ENCODE peak calls at places on chromosomes 1 and 21, in six cellular contexts. R, M, G, H, E and I are unnamed samples.

GRCh38 chr1:100710881-100711660 is 8.5 kb upstream of the VCAM1 start:
- DNase-seq in R (no peak), M (no peak), G (no peak), H (no peak), E (no peak), I (no peak)

GRCh38 chr1:146034976-146035469 is 13.5 kb upstream of the HJV start:
- DNase-seq in R (no peak), M (peak), G (peak), H (no peak), E (peak), I (no peak)

GRCh38 chr1:11961230-11961629 is 19.0 kb upstream of the MFN2 start:
- DNase-seq in R (no peak), M (no peak), G (no peak), H (no peak), E (no peak), I (no peak)

GRCh38 chr21:45545691-45546531 is 3.7 kb upstream of the SLC19A1 start:
- DNase-seq in R (no peak), M (no peak), G (no peak), H (peak), E (no peak), I (no peak)

GRCh38 chr1:173330149-173330951 is 123.2 kb upstream of the TNFSF4 start:
- DNase-seq in R (no peak), M (no peak), G (peak), H (no peak), E (peak), I (no peak)

GRCh38 chr1:31671556-31672201 is 27.0 kb upstream of the PEF1 start:
- DNase-seq in R (no peak), M (no peak), G (no peak), H (no peak), E (no peak), I (no peak)

GRCh38 chr1:205032512-205032911 is 10.5 kb upstream of the CNTN2 start:
- DNase-seq in R (no peak), M (peak), G (no peak), H (no peak), E (no peak), I (no peak)

GRCh38 chr21:37225440-37225839 is 41.7 kb downstream of the VPS26C start:
- DNase-seq in R (no peak), M (no peak), G (no peak), H (no peak), E (no peak), I (no peak)

GRCh38 chr1:232704694-232705680 is 75.1 kb upstream of the SIPA1L2 start:
- DNase-seq in R (no peak), M (no peak), G (peak), H (no peak), E (no peak), I (no peak)

GRCh38 chr21:33033961-33034413 is 8.3 kb downstream of the OLIG2 start:
- DNase-seq in R (no peak), M (no peak), G (no peak), H (no peak), E (no peak), I (no peak)

GRCh38 chr1:155833665-155834295 is 23.2 kb downstream of the GON4L start:
- DNase-seq in R (no peak), M (no peak), G (no peak), H (no peak), E (no peak), I (no peak)

GRCh38 chr1:60171793-60172192 is 98.2 kb upstream of the C1orf87 start:
- DNase-seq in R (no peak), M (no peak), G (no peak), H (no peak), E (no peak), I (no peak)